ENCODE peak calls at places on chromosomes 2 and 18, in nine cellular contexts. Q is adrenal gland, L is transverse colon, Z is activated B cell treated with CpG ODN at 0.5 μM for 24 hours, O is Peyer's patch, M is osteocyte, E is glutamatergic neuron, P is AG04449, V is A549. A is an unnamed sample.

GRCh38 chr18:59748628-59749360 is 51.6 kb upstream of the CCBE1 start:
- DNase-seq in P (peak), Q (no peak), M (no peak), O (no peak), E (no peak), Z (no peak), L (no peak), V (no peak), A (no peak)

GRCh38 chr2:217837001-217837491 is 165.7 kb downstream of the TNS1 start:
- DNase-seq in M (no peak), P (no peak), V (no peak), E (peak), L (peak), O (peak), Q (peak), Z (no peak), A (no peak)

GRCh38 chr2:239457586-239458445 is 57.0 kb upstream of the HDAC4 start:
- DNase-seq in O (peak), Q (peak), V (no peak), M (peak), Z (no peak), E (no peak), P (no peak), L (no peak), A (no peak)

GRCh38 chr2:138079976-138080375 is 115.7 kb downstream of the HNMT start:
- DNase-seq in M (no peak), Z (no peak), L (no peak), P (no peak), V (no peak), Q (no peak), O (no peak), E (no peak), A (no peak)

GRCh38 chr18:52323802-52324201 is 16.2 kb upstream of the DCC start:
- DNase-seq in M (no peak), E (no peak), Q (no peak), P (no peak), Z (no peak), L (no peak), O (no peak), V (no peak), A (no peak)

GRCh38 chr18:47605093-47605492 is 325.4 kb downstream of the SMAD2 start:
- DNase-seq in O (no peak), E (no peak), Q (no peak), M (peak), L (no peak), Z (no peak), V (no peak), P (no peak), A (no peak)

GRCh38 chr2:26316041-26316440 is 29.9 kb upstream of the SELENOI start:
- DNase-seq in O (no peak), M (no peak), Z (no peak), P (no peak), V (peak), L (no peak), Q (no peak), E (no peak), A (no peak)

GRCh38 chr2:61530365-61531148 is 7.6 kb downstream of the XPO1 start:
- DNase-seq in Q (no peak), M (no peak), E (no peak), Z (no peak), P (no peak), L (no peak), V (no peak), O (no peak), A (no peak)

GRCh38 chr18:37483221-37483971 is 82.2 kb downstream of the CELF4 start:
- DNase-seq in M (no peak), E (no peak), V (no peak), Z (no peak), L (no peak), O (no peak), P (no peak), Q (no peak), A (no peak)

GRCh38 chr2:28761420-28761819 is 9.8 kb downstream of the PPP1CB start:
- DNase-seq in O (no peak), V (no peak), Q (no peak), E (no peak), P (no peak), Z (no peak), L (no peak), M (no peak), A (no peak)
- TF ChIP-seq CTCF in O (no peak), V (no peak), Q (no peak), E (no peak), P (no peak), Z (no peak), L (no peak), M (no peak), A (no peak)

GRCh38 chr18:46250084-46250811 is 146.1 kb downstream of the HAUS1 start:
- DNase-seq in L (peak), M (no peak), Z (no peak), Q (no peak), V (no peak), E (no peak), O (peak), P (peak), A (peak)
- TF ChIP-seq CTCF in L (no peak), M (no peak), Z (no peak), Q (no peak), V (no peak), E (no peak), O (no peak), P (no peak), A (no peak)

GRCh38 chr2:166516712-166517303 is 22.8 kb upstream of the SCN7A start:
- DNase-seq in P (no peak), E (peak), L (peak), O (no peak), M (no peak), Q (peak), Z (no peak), V (no peak), A (no peak)
- TF ChIP-seq CTCF in P (peak), E (peak), L (peak), O (peak), M (peak), Q (no peak), Z (no peak), V (peak), A (no peak)

GRCh38 chr18:50143295-50143694 is 51.7 kb downstream of the MYO5B start:
- DNase-seq in Q (no peak), V (no peak), L (no peak), O (no peak), E (no peak), P (no peak), M (no peak), Z (no peak), A (no peak)
- TF ChIP-seq CTCF in Q (no peak), V (no peak), L (no peak), O (no peak), E (no peak), P (no peak), M (no peak), Z (no peak), A (no peak)

DNA sequence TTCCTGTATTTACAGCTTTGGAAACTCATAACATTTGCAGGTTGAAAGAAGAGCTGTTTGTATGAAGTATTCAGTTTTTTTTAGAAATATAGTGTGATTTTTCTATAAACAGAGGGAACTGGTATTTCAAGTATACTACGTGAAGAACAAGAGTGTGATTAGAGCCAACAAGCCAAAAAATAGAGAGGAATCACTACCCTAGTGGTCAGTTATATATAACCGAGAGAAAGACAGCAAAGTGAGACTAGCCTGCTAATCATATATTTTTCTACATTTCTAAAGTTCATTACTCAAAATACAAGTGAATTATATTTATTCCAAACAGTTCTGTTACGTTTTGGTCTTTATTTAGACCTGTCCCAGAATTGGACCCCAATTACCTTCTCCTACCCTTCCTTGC is 444.8 kb upstream of the NRP2 start:
- DNase-seq in Z (no peak), Q (no peak), L (no peak), O (no peak), M (no peak), V (no peak), E (no peak), P (no peak), A (no peak)
- TF ChIP-seq CTCF in Z (no peak), Q (no peak), L (no peak), O (no peak), M (peak), V (no peak), E (peak), P (no peak), A (no peak)

DNA sequence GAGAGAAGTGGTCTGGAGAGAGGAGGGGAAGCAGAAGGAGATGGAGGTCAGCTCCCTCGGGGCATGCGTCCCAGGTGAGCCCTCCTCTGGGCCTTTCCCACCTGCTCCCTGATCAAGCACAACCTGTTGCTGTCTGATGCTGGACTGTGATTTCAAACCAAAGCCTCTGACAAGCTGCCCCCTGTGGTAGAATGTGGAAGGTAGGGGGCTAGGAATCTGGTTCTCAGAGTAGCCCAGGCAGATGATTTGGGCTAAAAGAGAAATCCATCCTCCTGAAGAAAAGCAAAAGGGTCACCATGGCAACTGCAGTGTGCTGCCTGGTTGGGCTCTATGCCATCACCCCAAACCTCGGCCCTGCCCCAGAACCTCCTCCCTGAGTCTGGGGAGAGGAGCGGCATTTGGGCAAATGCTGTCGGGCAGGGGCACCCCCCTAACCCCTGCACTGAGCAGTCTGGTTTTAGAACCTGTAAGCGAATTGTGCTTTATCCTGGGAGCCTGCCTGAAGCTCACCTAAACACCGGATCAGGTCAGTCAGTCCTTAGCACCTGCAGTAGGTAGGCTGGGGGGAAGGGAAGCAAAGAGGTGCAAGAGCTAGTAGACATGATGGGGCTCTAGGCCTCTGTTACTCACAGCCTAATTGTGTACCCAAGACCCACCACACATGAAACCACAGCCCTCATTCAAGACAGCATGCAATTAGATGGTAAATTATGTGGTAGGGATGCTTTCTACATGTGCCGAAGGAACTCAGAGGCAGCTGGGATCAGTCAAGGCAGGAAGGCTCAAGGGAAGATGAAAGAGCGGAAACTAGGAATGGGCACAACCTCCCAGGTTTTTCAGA is 83.6 kb downstream of the DNMT3A start:
- DNase-seq in E (no peak), L (no peak), Z (no peak), O (no peak), Q (no peak), V (no peak), P (no peak), M (no peak), A (no peak)
- TF ChIP-seq CTCF in E (peak), L (no peak), Z (no peak), O (no peak), Q (no peak), V (no peak), P (no peak), M (no peak), A (no peak)

GRCh38 chr18:11398625-11399024 is 210.8 kb upstream of the SLC35G4 start:
- DNase-seq in M (no peak), Z (no peak), P (no peak), V (no peak), Q (no peak), O (no peak), L (no peak), E (no peak), A (no peak)
- TF ChIP-seq CTCF in M (peak), Z (no peak), P (no peak), V (no peak), Q (no peak), O (no peak), L (no peak), E (no peak), A (no peak)

GRCh38 chr18:62458346-62458745 is 64.5 kb upstream of the ZCCHC2 start:
- DNase-seq in V (no peak), L (no peak), O (no peak), E (no peak), M (no peak), Q (no peak), P (no peak), Z (no peak), A (no peak)
- TF ChIP-seq CTCF in V (no peak), L (no peak), O (no peak), E (no peak), M (no peak), Q (no peak), P (no peak), Z (no peak), A (no peak)

DNA sequence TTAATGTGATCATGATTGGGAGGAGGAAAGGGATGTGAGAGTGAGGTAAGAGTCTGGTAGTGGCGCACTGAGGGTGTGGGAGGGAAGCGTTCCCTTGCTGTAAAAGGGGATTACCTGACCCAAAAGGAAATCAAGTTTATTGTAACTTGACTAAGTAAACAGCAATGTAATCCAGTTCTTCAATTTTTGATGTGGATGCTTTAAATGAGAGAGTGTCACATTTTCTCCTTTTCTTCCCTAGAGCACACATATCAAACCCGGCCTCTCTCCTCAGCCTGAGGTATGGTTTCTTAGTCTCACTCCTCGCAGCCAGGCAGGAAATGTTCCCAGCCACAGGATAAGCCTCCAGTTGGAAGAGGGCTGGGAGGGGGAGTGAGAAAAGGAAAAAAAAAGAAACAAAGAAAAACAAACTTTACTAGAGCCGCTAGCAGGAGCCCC is 688 bp upstream of the ARHGAP28 start:
- DNase-seq in E (no peak), Z (no peak), Q (no peak), V (no peak), P (no peak), O (no peak), L (no peak), M (no peak), A (no peak)
- TF ChIP-seq CTCF in E (no peak), Z (no peak), Q (no peak), V (no peak), P (no peak), O (no peak), L (no peak), M (no peak), A (no peak)

DNA sequence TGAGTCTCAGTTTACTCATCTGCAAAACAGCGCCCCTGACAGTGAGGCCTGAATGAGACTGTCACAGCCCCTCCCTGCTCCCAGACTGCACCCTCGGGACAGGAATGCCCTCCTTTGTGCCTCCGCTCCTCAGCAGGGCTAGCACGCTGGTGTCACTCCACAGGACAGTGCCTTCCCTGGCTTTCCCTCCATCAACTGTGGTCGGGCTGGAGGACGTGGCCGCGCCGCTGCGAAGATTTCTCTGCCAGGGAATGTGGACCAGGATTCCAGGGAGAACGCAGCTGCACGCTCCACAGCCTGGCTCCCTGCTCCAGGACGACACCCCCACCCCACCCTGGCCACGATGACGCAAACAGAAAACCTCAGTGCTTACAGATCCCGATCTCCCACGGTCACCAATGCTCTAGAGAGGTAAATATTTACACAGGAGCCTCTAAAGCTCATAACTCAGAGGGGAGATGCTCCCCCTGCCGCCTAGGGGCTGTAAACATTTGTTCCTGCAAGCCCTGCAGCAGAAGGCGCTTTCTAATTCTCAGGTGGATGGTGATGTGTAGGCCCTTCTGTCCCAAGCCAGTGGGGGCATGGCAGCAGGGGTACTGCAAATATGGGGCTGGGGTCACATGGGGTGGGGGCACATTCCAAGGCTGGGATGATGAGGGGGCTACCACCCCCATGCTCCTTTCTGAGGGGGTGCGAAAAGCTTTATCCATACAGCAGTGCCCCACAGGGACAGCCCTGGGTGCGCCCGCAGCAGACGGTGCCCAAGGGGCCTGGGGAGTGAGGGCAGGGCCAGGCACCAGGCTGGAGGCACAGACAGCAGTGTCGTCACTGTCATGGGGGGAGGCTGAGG is 12.4 kb downstream of the HS6ST1 start:
- DNase-seq in Q (no peak), V (peak), O (peak), Z (no peak), M (no peak), L (peak), P (peak), E (peak), A (no peak)
- TF ChIP-seq CTCF in Q (no peak), V (peak), O (no peak), Z (no peak), M (peak), L (peak), P (peak), E (no peak), A (no peak)